ENCODE peak calls at places on chromosome 17, in four cellular contexts. M is tibial artery, A is sigmoid colon, S is breast epithelium. R is an unnamed sample.
A peak's percentile ranks its signal among the peaks of the same experiment; 100 is the strongest.

GRCh38 chr17:42050360-42051012 is at the start of gene C17orf113:
- DNase-seq in M (peak; percentile 36), A (peak; percentile 75), S (no peak), R (peak; percentile 51)

GRCh38 chr17:15511142-15511541 is 43.7 kb upstream of the CDRT4 start:
- DNase-seq in M (no peak), A (no peak), S (no peak), R (no peak)

GRCh38 chr17:348692-349425 is 3.7 kb downstream of the RPH3AL start:
- DNase-seq in M (no peak), A (peak; percentile 86), S (no peak), R (peak; percentile 12)

GRCh38 chr17:39170051-39170450 is 4.1 kb upstream of the ARL5C start:
- DNase-seq in M (no peak), A (no peak), S (no peak), R (no peak)

GRCh38 chr17:38585056-38585804 is 20.5 kb downstream of the SRCIN1 start:
- DNase-seq in M (no peak), A (no peak), S (peak; percentile 70), R (no peak)

GRCh38 chr17:75508122-75508719 is 7.1 kb downstream of the CASKIN2 start:
- DNase-seq in M (no peak), A (no peak), S (no peak), R (no peak)

GRCh38 chr17:31674305-31674704 is 184.7 kb downstream of the COPRS start:
- DNase-seq in M (no peak), A (no peak), S (no peak), R (no peak)

GRCh38 chr17:14451729-14452191 is 150.9 kb downstream of the HS3ST3B1 start:
- DNase-seq in M (no peak), A (no peak), S (no peak), R (no peak)

GRCh38 chr17:64118452-64118979 is 11.4 kb downstream of the ERN1 start:
- DNase-seq in M (peak; percentile 56), A (peak; percentile 68), S (no peak), R (no peak)

GRCh38 chr17:77802811-77803220 is 155.7 kb upstream of the TNRC6C start:
- DNase-seq in M (peak; percentile 39), A (peak; percentile 75), S (no peak), R (peak; percentile 67)

GRCh38 chr17:79080349-79080748 is 5.7 kb downstream of the ENGASE start:
- DNase-seq in M (no peak), A (no peak), S (no peak), R (no peak)

GRCh38 chr17:41835800-41836549 is at the start of gene NT5C3B:
- DNase-seq in M (peak; percentile 38), A (peak; percentile 82), S (peak; percentile 46), R (no peak)

DNA sequence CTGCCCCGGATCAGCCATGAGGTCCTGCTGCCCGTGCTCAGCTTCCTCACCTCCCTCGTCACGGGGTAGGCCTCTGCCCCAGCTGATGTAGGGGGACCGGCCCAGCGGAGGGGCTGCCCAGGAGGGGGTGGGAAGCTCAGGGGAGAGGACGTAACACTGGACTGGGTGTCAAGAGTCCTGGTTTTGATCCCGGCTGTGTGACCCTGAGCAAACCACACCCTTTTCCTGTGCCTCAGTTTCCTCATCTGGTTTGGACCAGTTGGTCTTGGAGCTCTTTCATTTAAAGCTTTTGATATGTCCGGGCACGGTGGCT is 6.6 kb downstream of the WDR81 start:
- DNase-seq in M (no peak), A (no peak), S (no peak), R (no peak)
- H3K27ac ChIP-seq in M (peak overlapping the region; percentile 62), A (peak overlapping the region; percentile 85), S (peak overlapping the region; percentile 93), R (no peak overlapping the region)

GRCh38 chr17:58339775-58340622 is 11.4 kb upstream of the TSPOAP1 start:
- DNase-seq in M (no peak), A (no peak), S (no peak), R (no peak)

GRCh38 chr17:58338907-58339774 is 10.5 kb upstream of the TSPOAP1 start:
- DNase-seq in M (peak; percentile 59), A (peak; percentile 80), S (no peak), R (no peak)

GRCh38 chr17:58337126-58337599 is 8.6 kb upstream of the TSPOAP1 start:
- DNase-seq in M (no peak), A (no peak), S (no peak), R (no peak)

GRCh38 chr17:58337600-58338453 is 9.2 kb upstream of the TSPOAP1 start:
- DNase-seq in M (peak; percentile 66), A (peak; percentile 90), S (peak; percentile 71), R (no peak)

GRCh38 chr17:58338454-58338841 is 9.9 kb upstream of the TSPOAP1 start:
- DNase-seq in M (no peak), A (no peak), S (no peak), R (no peak)
- TF ChIP-seq CTCF in M (no peak), A (no peak), S (no peak), R (no peak)

GRCh38 chr17:8160741-8161221 is 2.0 kb downstream of the VAMP2 start:
- DNase-seq in M (no peak), A (peak; percentile 64), S (no peak), R (no peak)
- H3K4me3 ChIP-seq in M (peak overlapping the region; percentile 0), A (peak overlapping the region; percentile 99), S (peak overlapping the region; percentile 84), R (peak overlapping the region; percentile 100)

GRCh38 chr17:30274887-30275286 is 16.9 kb downstream of the BLMH start:
- DNase-seq in M (no peak), A (no peak), S (no peak), R (no peak)

GRCh38 chr17:30275911-30276310 is 15.8 kb downstream of the BLMH start:
- DNase-seq in M (no peak), A (no peak), S (no peak), R (no peak)

GRCh38 chr17:30273373-30273772 is 18.4 kb downstream of the BLMH start:
- DNase-seq in M (no peak), A (no peak), S (no peak), R (no peak)

GRCh38 chr17:30279156-30279555 is 12.6 kb downstream of the BLMH start:
- DNase-seq in M (no peak), A (no peak), S (no peak), R (no peak)

DNA sequence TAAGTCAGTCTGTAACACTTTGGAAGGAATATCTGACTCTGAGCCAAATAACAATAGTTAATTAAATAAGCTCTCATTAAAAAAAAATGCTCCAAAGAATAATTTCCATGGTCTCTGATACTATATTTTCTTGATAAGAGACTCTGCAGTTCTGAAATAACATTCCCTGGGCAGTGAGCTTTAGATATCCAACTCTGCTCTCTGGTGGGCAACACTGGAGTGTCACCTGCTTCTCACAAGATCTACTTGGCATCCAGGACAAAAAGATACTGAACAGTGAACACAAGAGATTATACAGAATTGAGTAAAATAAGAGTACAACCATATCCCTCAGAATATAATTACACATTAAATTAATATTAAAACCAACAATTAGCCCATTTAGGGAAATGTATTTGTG is 13.7 kb downstream of the BLMH start:
- DNase-seq in M (peak; percentile 40), A (no peak), S (no peak), R (no peak)
- H3K27ac ChIP-seq in M (no peak overlapping the region), A (no peak overlapping the region), S (no peak overlapping the region), R (no peak overlapping the region)

DNA sequence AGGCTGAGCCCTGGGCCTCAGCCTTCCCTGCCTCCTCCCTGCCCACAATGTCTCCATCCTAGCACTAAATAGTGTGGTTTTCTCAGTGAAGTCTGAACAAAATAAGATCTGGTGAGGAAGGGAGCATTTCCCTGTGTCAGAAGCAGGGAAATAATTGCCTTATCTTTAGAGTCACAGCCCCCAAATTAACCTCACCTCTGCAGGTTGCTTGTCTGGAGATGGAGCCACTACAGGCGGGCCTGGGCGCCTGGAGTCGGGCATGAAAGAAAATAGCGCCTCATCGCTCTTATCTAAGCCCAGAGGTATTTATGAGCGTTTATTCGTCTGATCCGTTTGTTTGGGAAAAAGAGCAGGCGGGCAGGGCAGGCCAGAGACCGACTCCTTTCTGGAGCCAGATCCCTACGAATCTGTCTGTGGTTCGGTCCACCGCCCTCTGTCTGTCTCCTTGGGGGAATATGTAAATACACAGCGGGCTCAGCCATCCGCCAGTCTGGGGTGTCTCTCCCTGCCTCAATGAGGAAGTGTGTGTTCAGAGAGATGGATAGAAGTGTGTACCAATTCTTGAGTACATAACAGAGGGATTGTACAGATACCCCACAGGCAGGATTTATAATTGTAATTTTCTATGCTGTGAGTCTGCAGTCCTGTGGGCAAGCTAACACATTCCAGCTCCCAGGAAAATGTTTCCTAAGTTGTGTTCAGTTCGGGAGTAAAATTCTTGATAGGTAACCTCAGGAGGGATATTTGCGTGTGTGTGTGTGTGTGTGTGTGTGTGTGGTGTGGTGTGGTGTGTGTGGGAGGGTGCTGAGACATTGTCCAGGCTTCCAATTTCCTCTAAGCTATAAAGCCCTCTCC is 4.3 kb downstream of the HOXB6 start:
- DNase-seq in M (no peak), A (no peak), S (no peak), R (no peak)
- TF ChIP-seq CTCF in M (no peak), A (no peak), S (no peak), R (no peak)

GRCh38 chr17:17763734-17764133 is 73.1 kb downstream of the SREBF1 start:
- DNase-seq in M (no peak), A (no peak), S (no peak), R (no peak)
- H3K4me3 ChIP-seq in M (no peak overlapping the region), A (no peak overlapping the region), S (no peak overlapping the region), R (no peak overlapping the region)

DNA sequence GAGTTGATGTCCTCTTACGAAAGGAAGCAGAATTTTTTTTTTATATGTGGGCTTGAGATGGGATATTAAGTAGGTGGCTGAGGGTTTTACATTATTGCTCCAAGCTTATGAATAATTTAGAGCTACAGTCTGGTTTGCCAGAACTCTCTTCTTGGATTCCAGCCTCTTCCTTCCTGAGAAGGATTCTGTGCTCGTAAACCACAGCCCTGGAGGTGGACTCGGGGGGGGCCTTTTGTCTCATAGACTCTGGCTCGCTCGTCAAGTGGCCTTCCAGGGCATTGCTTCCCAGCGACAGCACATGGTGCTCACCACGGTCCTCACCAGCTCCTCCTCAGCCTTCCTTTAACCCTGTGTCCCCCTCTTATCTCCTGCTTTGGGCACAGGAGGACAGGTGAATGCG is 43.1 kb downstream of the TMEM11 start:
- DNase-seq in M (no peak), A (peak; percentile 75), S (no peak), R (no peak)
- H3K27ac ChIP-seq in M (peak overlapping the region; percentile 47), A (no peak overlapping the region), S (no peak overlapping the region), R (no peak overlapping the region)

GRCh38 chr17:36937961-36938565 is 788 bp downstream of the LHX1 start:
- DNase-seq in M (no peak), A (no peak), S (no peak), R (no peak)
- TF ChIP-seq CTCF in M (no peak), A (no peak), S (no peak), R (no peak)

GRCh38 chr17:74296548-74296936 is 22.5 kb downstream of the DNAI2 start:
- DNase-seq in M (peak; percentile 56), A (peak; percentile 74), S (no peak), R (peak; percentile 87)
- H3K4me3 ChIP-seq in M (no peak overlapping the region), A (no peak overlapping the region), S (no peak overlapping the region), R (no peak overlapping the region)

GRCh38 chr17:65551641-65552040 is 9.8 kb downstream of the AXIN2 start:
- DNase-seq in M (no peak), A (no peak), S (no peak), R (no peak)
- H3K27ac ChIP-seq in M (no peak overlapping the region), A (no peak overlapping the region), S (no peak overlapping the region), R (peak overlapping the region; percentile 24)